ENCODE peak calls at places on chromosomes 7 and 10, in seven cellular contexts. F is mesendoderm, Z is vagina, R is sigmoid colon, C is PC-9, Y is bronchial epithelial cell, J is upper lobe of right lung. I is an unnamed sample. For H3K27me3 and H3K36me3, the result is how much of the 10 kb centered on the place peaks cover.

GRCh38 chr10:82378146-82378545 is 503.2 kb downstream of the NRG3 start:
- DNase-seq in F (no peak), Z (no peak), R (no peak), C (no peak), Y (peak), J (no peak), I (peak)

GRCh38 chr10:35372329-35372728 is 36.0 kb downstream of the CCNY start:
- DNase-seq in F (no peak), Z (no peak), R (peak), C (peak), Y (peak), J (no peak), I (peak)

GRCh38 chr7:698515-699259 is 27.8 kb upstream of the DNAAF5 start:
- DNase-seq in F (no peak), Z (no peak), R (peak), C (no peak), Y (peak), J (peak), I (no peak)

GRCh38 chr7:20193242-20193777 is 23.9 kb downstream of the MACC1 start:
- DNase-seq in F (no peak), Z (no peak), R (no peak), C (no peak), Y (no peak), J (no peak), I (no peak)

GRCh38 chr7:99196536-99197288 is 11.2 kb downstream of the KPNA7 start:
- DNase-seq in F (peak), Z (no peak), R (no peak), C (no peak), Y (peak), J (no peak), I (no peak)

GRCh38 chr7:103765891-103766290 is 223.6 kb downstream of the RELN start:
- DNase-seq in F (peak), Z (no peak), R (no peak), C (no peak), Y (no peak), J (no peak), I (no peak)

GRCh38 chr10:86102446-86102845 is 264.1 kb downstream of the GRID1 start:
- DNase-seq in F (no peak), Z (no peak), R (no peak), C (no peak), Y (no peak), J (no peak), I (no peak)

GRCh38 chr10:21499910-21500577 is 25.4 kb downstream of the SKIDA1 start:
- DNase-seq in F (peak), Z (no peak), R (no peak), C (no peak), Y (no peak), J (no peak), I (no peak)

GRCh38 chr7:27576360-27576944 is 86.2 kb downstream of the HIBADH start:
- DNase-seq in F (peak), Z (no peak), R (no peak), C (no peak), Y (peak), J (no peak), I (no peak)

GRCh38 chr7:2844153-2845077 is at the start of gene GNA12:
- DNase-seq in F (peak), Z (no peak), R (peak), C (peak), Y (peak), J (peak), I (peak)

GRCh38 chr10:9848981-9849380 is 1168.7 kb upstream of the CELF2 start:
- DNase-seq in F (no peak), Z (no peak), R (no peak), C (no peak), Y (peak), J (no peak), I (no peak)

GRCh38 chr7:95470452-95470851 is 15.3 kb upstream of the ASB4 start:
- DNase-seq in F (peak), Z (no peak), R (no peak), C (no peak), Y (peak), J (no peak), I (no peak)

GRCh38 chr7:6640246-6640721 is 3.2 kb downstream of the ZNF316 start:
- DNase-seq in F (peak), Z (no peak), R (no peak), C (no peak), Y (peak), J (no peak), I (no peak)

GRCh38 chr7:124106575-124106974 is 73.7 kb upstream of the TMEM229A start:
- DNase-seq in F (no peak), Z (no peak), R (no peak), C (no peak), Y (no peak), J (no peak), I (no peak)

GRCh38 chr7:156889089-156889488 is 3.9 kb downstream of the LMBR1 start:
- DNase-seq in F (no peak), Z (no peak), R (no peak), C (no peak), Y (peak), J (no peak), I (no peak)

GRCh38 chr7:140300263-140301131 is 97.8 kb downstream of the SLC37A3 start:
- DNase-seq in F (no peak), Z (no peak), R (no peak), C (no peak), Y (no peak), J (no peak), I (no peak)

GRCh38 chr10:16941865-16942264 is 124.6 kb upstream of the RSU1 start:
- DNase-seq in F (no peak), Z (no peak), R (no peak), C (no peak), Y (peak), J (no peak), I (no peak)

GRCh38 chr10:64397125-64397524 is 875.9 kb downstream of the REEP3 start:
- DNase-seq in F (no peak), Z (no peak), R (no peak), C (no peak), Y (no peak), J (no peak), I (no peak)

GRCh38 chr7:35988818-35989217 is 164.2 kb upstream of the EEPD1 start:
- DNase-seq in F (no peak), Z (no peak), R (no peak), C (no peak), Y (peak), J (no peak), I (no peak)

GRCh38 chr7:149196151-149196704 is 882 bp downstream of the ZNF282 start:
- DNase-seq in F (peak), Z (no peak), R (peak), C (peak), Y (no peak), J (peak), I (no peak)

GRCh38 chr10:126935263-126935946 is 30.2 kb downstream of the DOCK1 start:
- DNase-seq in F (no peak), Z (no peak), R (no peak), C (no peak), Y (peak), J (no peak), I (no peak)

GRCh38 chr7:5755704-5756131 is 25.7 kb downstream of the RNF216 start:
- DNase-seq in F (no peak), Z (no peak), R (no peak), C (no peak), Y (peak), J (no peak), I (no peak)

GRCh38 chr7:157418204-157419029 is 81.6 kb downstream of the DNAJB6 start:
- DNase-seq in F (no peak), Z (no peak), R (no peak), C (no peak), Y (no peak), J (peak), I (no peak)

GRCh38 chr10:103645141-103646054 is 151.9 kb downstream of the NEURL1 start:
- DNase-seq in F (peak), Z (no peak), R (peak), C (no peak), Y (peak), J (peak), I (no peak)

GRCh38 chr7:95632609-95633008 is 36.3 kb upstream of the PDK4 start:
- DNase-seq in F (no peak), Z (no peak), R (no peak), C (no peak), Y (no peak), J (no peak), I (no peak)

GRCh38 chr7:111561659-111561908 is 708 bp downstream of the IMMP2L start:
- DNase-seq in F (no peak), Z (no peak), R (no peak), C (no peak), Y (no peak), J (no peak), I (no peak)

GRCh38 chr7:18960735-18961134 is 156.7 kb downstream of the TWIST1 start:
- DNase-seq in F (no peak), Z (no peak), R (no peak), C (no peak), Y (no peak), J (no peak), I (no peak)

GRCh38 chr7:36348256-36348655 is 41.4 kb upstream of the ANLN start:
- DNase-seq in F (no peak), Z (no peak), R (no peak), C (no peak), Y (no peak), J (no peak), I (no peak)

GRCh38 chr10:71750124-71750841 is 23.0 kb downstream of the VSIR start:
- DNase-seq in F (no peak), Z (no peak), R (no peak), C (no peak), Y (no peak), J (no peak), I (no peak)

GRCh38 chr10:36840793-36841192 is 284.6 kb upstream of the ANKRD30A start:
- DNase-seq in F (no peak), Z (no peak), R (no peak), C (no peak), Y (no peak), J (no peak), I (no peak)

GRCh38 chr10:17607603-17608332 is 9.4 kb downstream of the HACD1 start:
- DNase-seq in F (peak), Z (no peak), R (no peak), C (no peak), Y (peak), J (no peak), I (no peak)

GRCh38 chr7:132393789-132394261 is 182.4 kb downstream of the PLXNA4 start:
- DNase-seq in F (no peak), Z (no peak), R (peak), C (no peak), Y (no peak), J (no peak), I (no peak)

GRCh38 chr7:22433710-22434460 is 66.1 kb downstream of the STEAP1B start:
- DNase-seq in F (peak), Z (no peak), R (no peak), C (peak), Y (peak), J (no peak), I (no peak)

GRCh38 chr7:51316666-51317581 is at the start of gene COBL:
- DNase-seq in F (peak), Z (no peak), R (peak), C (peak), Y (no peak), J (peak), I (no peak)

GRCh38 chr10:31698169-31698890 is 230.3 kb downstream of the ARHGAP12 start:
- DNase-seq in F (no peak), Z (no peak), R (peak), C (no peak), Y (peak), J (no peak), I (no peak)

GRCh38 chr10:132687181-132687892 is 98.6 kb downstream of the NKX6-2 start:
- DNase-seq in F (no peak), Z (no peak), R (peak), C (no peak), Y (no peak), J (peak), I (no peak)

GRCh38 chr10:102300289-102300843 is 55.0 kb downstream of the GBF1 start:
- DNase-seq in F (no peak), Z (no peak), R (no peak), C (no peak), Y (no peak), J (no peak), I (peak)

GRCh38 chr7:44100458-44101303 is 3.5 kb upstream of the AEBP1 start:
- DNase-seq in F (no peak), Z (no peak), R (peak), C (no peak), Y (no peak), J (no peak), I (peak)

GRCh38 chr10:14639635-14640034 is 135.1 kb downstream of the FAM107B start:
- DNase-seq in F (no peak), Z (no peak), R (no peak), C (no peak), Y (no peak), J (no peak), I (no peak)
- H3K27me3 ChIP-seq in F (under half), Z (under half), R (under half), C (under half), Y (under half), J (under half), I (under half)

GRCh38 chr7:29965030-29965429 is 24.6 kb downstream of the SCRN1 start:
- DNase-seq in F (no peak), Z (no peak), R (no peak), C (no peak), Y (no peak), J (no peak), I (no peak)
- H3K36me3 ChIP-seq in F (under half), Z (under half), R (under half), C (under half), Y (under half), J (under half), I (under half)

GRCh38 chr7:128227246-128227645 is 13.8 kb upstream of the LEP start:
- DNase-seq in F (no peak), Z (no peak), R (no peak), C (no peak), Y (no peak), J (no peak), I (no peak)
- H3K27me3 ChIP-seq in F (under half), Z (under half), R (under half), C (under half), Y (under half), J (under half), I (under half)

GRCh38 chr10:12162927-12163326 is 32.8 kb downstream of the NUDT5 start:
- DNase-seq in F (no peak), Z (no peak), R (no peak), C (no peak), Y (no peak), J (no peak), I (no peak)

GRCh38 chr10:12165992-12166775 is 29.5 kb downstream of the NUDT5 start:
- DNase-seq in F (no peak), Z (no peak), R (no peak), C (no peak), Y (no peak), J (no peak), I (no peak)

GRCh38 chr10:12165036-12165435 is 30.7 kb downstream of the NUDT5 start:
- DNase-seq in F (no peak), Z (no peak), R (no peak), C (no peak), Y (no peak), J (no peak), I (no peak)

GRCh38 chr10:12160664-12161063 is 31.2 kb downstream of the SEC61A2 start:
- DNase-seq in F (no peak), Z (no peak), R (no peak), C (no peak), Y (no peak), J (no peak), I (no peak)

GRCh38 chr10:12164085-12164484 is 31.6 kb downstream of the NUDT5 start:
- DNase-seq in F (no peak), Z (no peak), R (no peak), C (no peak), Y (no peak), J (no peak), I (no peak)
- H3K36me3 ChIP-seq in F (under half), Z (under half), R (under half), C (under half), Y (under half), J (half or more), I (under half)

GRCh38 chr10:114038819-114039218 is 4.8 kb upstream of the ADRB1 start:
- DNase-seq in F (no peak), Z (no peak), R (no peak), C (no peak), Y (no peak), J (no peak), I (no peak)

GRCh38 chr10:114043532-114044250 is at the start of gene ADRB1:
- DNase-seq in F (peak), Z (no peak), R (peak), C (peak), Y (no peak), J (peak), I (no peak)

GRCh38 chr10:114042895-114043531 is 653 bp upstream of the ADRB1 start:
- DNase-seq in F (peak), Z (no peak), R (peak), C (peak), Y (peak), J (peak), I (no peak)

GRCh38 chr10:114044251-114045070 is 795 bp downstream of the ADRB1 start:
- DNase-seq in F (peak), Z (no peak), R (no peak), C (no peak), Y (no peak), J (peak), I (no peak)

DNA sequence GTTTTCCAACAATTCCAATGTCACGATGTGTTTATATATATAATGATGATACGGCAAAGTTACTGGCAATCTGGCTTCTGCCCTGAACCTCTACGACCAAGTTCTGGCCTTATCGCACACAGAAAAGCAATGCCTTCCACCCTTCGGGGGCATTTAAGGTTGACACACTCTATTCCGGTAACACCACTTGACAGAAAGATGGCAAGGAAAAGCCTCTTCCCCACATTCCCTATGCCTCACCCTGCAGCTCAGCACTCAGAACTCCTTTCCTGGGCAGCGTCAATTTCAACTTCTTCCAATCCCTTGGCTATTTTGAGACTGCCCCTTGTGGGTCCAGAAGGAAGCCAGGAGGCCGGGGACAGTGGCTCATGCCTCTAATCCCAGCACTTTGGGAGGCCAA is 2.5 kb upstream of the ADRB1 start:
- DNase-seq in F (no peak), Z (no peak), R (no peak), C (no peak), Y (no peak), J (no peak), I (no peak)
- H3K27me3 ChIP-seq in F (under half), Z (under half), R (under half), C (under half), Y (under half), J (under half), I (under half)

DNA sequence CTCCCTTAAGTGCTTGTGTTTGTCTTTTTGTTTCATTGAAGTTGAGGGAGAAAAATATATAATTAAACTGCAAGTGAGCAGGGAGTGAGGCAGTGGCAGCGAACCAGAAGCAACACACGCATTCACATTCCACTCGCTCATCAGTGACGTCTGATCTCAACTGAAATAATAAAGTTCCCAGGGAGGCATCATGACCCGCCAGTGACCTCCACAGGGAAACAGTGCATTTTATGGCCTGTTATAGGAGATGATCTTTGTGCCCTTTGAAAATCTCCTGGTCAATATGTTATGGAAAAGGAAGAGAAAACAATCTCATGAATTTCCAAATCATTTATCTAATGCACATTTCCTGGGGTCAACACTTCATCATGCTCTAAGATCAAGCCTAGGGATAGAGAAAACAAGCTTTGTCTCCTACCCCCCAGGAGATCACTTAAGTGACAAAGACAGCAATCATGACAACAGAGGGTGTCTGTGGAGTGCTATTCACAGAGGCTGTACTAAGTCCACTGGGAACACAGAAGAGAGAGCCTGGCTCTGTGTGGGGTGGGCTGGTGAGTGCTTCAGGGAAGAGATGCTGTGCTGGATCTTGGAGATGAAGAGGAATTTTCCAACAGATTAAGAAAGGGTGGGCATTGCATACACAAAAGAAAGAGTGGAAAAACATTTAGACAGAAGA is 613.7 kb upstream of the IGFBP3 start:
- DNase-seq in F (peak), Z (no peak), R (no peak), C (no peak), Y (no peak), J (no peak), I (peak)
- H3K36me3 ChIP-seq in F (under half), Z (under half), R (under half), C (under half), Y (under half), J (under half), I (under half)

GRCh38 chr7:30859202-30859939 is 52.3 kb upstream of the AQP1 start:
- DNase-seq in F (no peak), Z (no peak), R (no peak), C (no peak), Y (no peak), J (no peak), I (no peak)

GRCh38 chr7:30858576-30858975 is 53.1 kb upstream of the AQP1 start:
- DNase-seq in F (no peak), Z (no peak), R (no peak), C (no peak), Y (no peak), J (no peak), I (no peak)

GRCh38 chr7:30861612-30862011 is 50.0 kb upstream of the AQP1 start:
- DNase-seq in F (no peak), Z (no peak), R (no peak), C (no peak), Y (no peak), J (no peak), I (no peak)

GRCh38 chr7:30862987-30863693 is 48.5 kb upstream of the AQP1 start:
- DNase-seq in F (no peak), Z (no peak), R (no peak), C (no peak), Y (no peak), J (no peak), I (no peak)

GRCh38 chr7:30859940-30860623 is 51.6 kb upstream of the AQP1 start:
- DNase-seq in F (no peak), Z (no peak), R (no peak), C (peak), Y (no peak), J (no peak), I (no peak)
- H3K27me3 ChIP-seq in F (under half), Z (under half), R (under half), C (under half), Y (under half), J (under half), I (under half)